ENCODE peak calls at places on chromosomes 4 and X, in ten cellular contexts. One of them, this sample, is unnamed.

GRCh38 chr4:88527787-88528186 is 4.2 kb upstream of the PYURF start:
- DNase-seq in fibroblast of mammary gland: no peak
- DNase-seq in OCI-LY7: no peak
- DNase-seq in left lung: no peak
- DNase-seq in CD8-positive, alpha-beta T cell: no peak
- DNase-seq in upper lobe of right lung: no peak
- DNase-seq in choroid plexus epithelial cell: no peak
- DNase-seq in cardiac muscle cell: no peak
- DNase-seq in prostate gland: no peak
- DNase-seq in uterus: no peak
- DNase-seq in this sample: no peak

GRCh38 chr4:33649015-33649414 is 2595.3 kb downstream of the ARAP2 start:
- DNase-seq in left lung: no peak
- DNase-seq in choroid plexus epithelial cell: peak; percentile 78
- DNase-seq in upper lobe of right lung: no peak
- DNase-seq in fibroblast of mammary gland: peak; percentile 66
- DNase-seq in OCI-LY7: no peak
- DNase-seq in CD8-positive, alpha-beta T cell: no peak
- DNase-seq in prostate gland: no peak
- DNase-seq in cardiac muscle cell: peak; percentile 5
- DNase-seq in uterus: no peak
- DNase-seq in this sample: peak; percentile 57

GRCh38 chr4:145891958-145892357 is 46.7 kb downstream of the ZNF827 start:
- DNase-seq in uterus: no peak
- DNase-seq in choroid plexus epithelial cell: no peak
- DNase-seq in CD8-positive, alpha-beta T cell: no peak
- DNase-seq in prostate gland: no peak
- DNase-seq in upper lobe of right lung: no peak
- DNase-seq in fibroblast of mammary gland: no peak
- DNase-seq in OCI-LY7: no peak
- DNase-seq in left lung: no peak
- DNase-seq in cardiac muscle cell: no peak
- DNase-seq in this sample: no peak

GRCh38 chrX:130902446-130902782 is 595 bp downstream of the ENOX2 start:
- DNase-seq in prostate gland: no peak
- DNase-seq in OCI-LY7: no peak
- DNase-seq in uterus: no peak
- DNase-seq in fibroblast of mammary gland: no peak
- DNase-seq in left lung: no peak
- DNase-seq in upper lobe of right lung: no peak
- DNase-seq in cardiac muscle cell: no peak
- DNase-seq in CD8-positive, alpha-beta T cell: no peak
- DNase-seq in choroid plexus epithelial cell: no peak
- DNase-seq in this sample: no peak

GRCh38 chrX:115410731-115411435 is 121.4 kb downstream of the LUZP4 start:
- DNase-seq in CD8-positive, alpha-beta T cell: no peak
- DNase-seq in choroid plexus epithelial cell: no peak
- DNase-seq in OCI-LY7: no peak
- DNase-seq in fibroblast of mammary gland: no peak
- DNase-seq in left lung: no peak
- DNase-seq in uterus: no peak
- DNase-seq in upper lobe of right lung: no peak
- DNase-seq in cardiac muscle cell: no peak
- DNase-seq in prostate gland: no peak
- DNase-seq in this sample: no peak

GRCh38 chr4:1622956-1623355 is 61.2 kb downstream of the FAM53A start:
- DNase-seq in choroid plexus epithelial cell: no peak
- DNase-seq in upper lobe of right lung: no peak
- DNase-seq in cardiac muscle cell: no peak
- DNase-seq in left lung: no peak
- DNase-seq in CD8-positive, alpha-beta T cell: no peak
- DNase-seq in OCI-LY7: no peak
- DNase-seq in prostate gland: no peak
- DNase-seq in fibroblast of mammary gland: no peak
- DNase-seq in uterus: no peak
- DNase-seq in this sample: no peak

GRCh38 chrX:118666521-118666920 is 60.9 kb upstream of the IL13RA1 start:
- DNase-seq in choroid plexus epithelial cell: peak; percentile 33
- DNase-seq in prostate gland: no peak
- DNase-seq in left lung: no peak
- DNase-seq in uterus: no peak
- DNase-seq in CD8-positive, alpha-beta T cell: no peak
- DNase-seq in OCI-LY7: no peak
- DNase-seq in upper lobe of right lung: no peak
- DNase-seq in cardiac muscle cell: no peak
- DNase-seq in fibroblast of mammary gland: peak; percentile 11
- DNase-seq in this sample: peak; percentile 9

GRCh38 chr4:162891788-162892707 is 274.6 kb downstream of the NAF1 start:
- DNase-seq in upper lobe of right lung: no peak
- DNase-seq in uterus: no peak
- DNase-seq in OCI-LY7: peak; percentile 7
- DNase-seq in cardiac muscle cell: no peak
- DNase-seq in fibroblast of mammary gland: no peak
- DNase-seq in prostate gland: no peak
- DNase-seq in choroid plexus epithelial cell: peak; percentile 44
- DNase-seq in left lung: no peak
- DNase-seq in CD8-positive, alpha-beta T cell: no peak
- DNase-seq in this sample: no peak

GRCh38 chrX:13345037-13345436 is 25.2 kb upstream of the ATXN3L start:
- DNase-seq in left lung: no peak
- DNase-seq in cardiac muscle cell: no peak
- DNase-seq in fibroblast of mammary gland: no peak
- DNase-seq in upper lobe of right lung: no peak
- DNase-seq in CD8-positive, alpha-beta T cell: no peak
- DNase-seq in OCI-LY7: peak; percentile 72
- DNase-seq in choroid plexus epithelial cell: no peak
- DNase-seq in uterus: no peak
- DNase-seq in prostate gland: no peak
- DNase-seq in this sample: no peak

GRCh38 chrX:56728321-56728720 is 722 bp upstream of the NBDY start:
- DNase-seq in uterus: no peak
- DNase-seq in upper lobe of right lung: no peak
- DNase-seq in fibroblast of mammary gland: peak; percentile 18
- DNase-seq in prostate gland: no peak
- DNase-seq in cardiac muscle cell: peak; percentile 3
- DNase-seq in OCI-LY7: peak; percentile 38
- DNase-seq in choroid plexus epithelial cell: peak; percentile 34
- DNase-seq in CD8-positive, alpha-beta T cell: no peak
- DNase-seq in left lung: no peak
- DNase-seq in this sample: peak; percentile 30

GRCh38 chrX:15055146-15055930 is 182.1 kb downstream of the MOSPD2 start:
- DNase-seq in upper lobe of right lung: no peak
- DNase-seq in left lung: no peak
- DNase-seq in prostate gland: no peak
- DNase-seq in uterus: no peak
- DNase-seq in choroid plexus epithelial cell: peak; percentile 2
- DNase-seq in fibroblast of mammary gland: no peak
- DNase-seq in OCI-LY7: no peak
- DNase-seq in cardiac muscle cell: no peak
- DNase-seq in CD8-positive, alpha-beta T cell: no peak
- DNase-seq in this sample: no peak

GRCh38 chr4:1463927-1464540 is 57.8 kb upstream of the NKX1-1 start:
- DNase-seq in uterus: peak; percentile 2
- DNase-seq in prostate gland: no peak
- DNase-seq in cardiac muscle cell: no peak
- DNase-seq in left lung: no peak
- DNase-seq in choroid plexus epithelial cell: no peak
- DNase-seq in upper lobe of right lung: peak; percentile 33
- DNase-seq in fibroblast of mammary gland: no peak
- DNase-seq in OCI-LY7: no peak
- DNase-seq in CD8-positive, alpha-beta T cell: no peak
- DNase-seq in this sample: no peak

GRCh38 chr4:54276633-54277426 is 47.7 kb downstream of the PDGFRA start:
- DNase-seq in upper lobe of right lung: no peak
- DNase-seq in choroid plexus epithelial cell: no peak
- DNase-seq in prostate gland: no peak
- DNase-seq in cardiac muscle cell: no peak
- DNase-seq in fibroblast of mammary gland: no peak
- DNase-seq in left lung: no peak
- DNase-seq in CD8-positive, alpha-beta T cell: no peak
- DNase-seq in uterus: no peak
- DNase-seq in OCI-LY7: no peak
- DNase-seq in this sample: no peak

GRCh38 chr4:74174941-74175340 is 17.0 kb downstream of the MTHFD2L start:
- DNase-seq in uterus: no peak
- DNase-seq in upper lobe of right lung: no peak
- DNase-seq in prostate gland: no peak
- DNase-seq in fibroblast of mammary gland: no peak
- DNase-seq in CD8-positive, alpha-beta T cell: no peak
- DNase-seq in left lung: no peak
- DNase-seq in cardiac muscle cell: no peak
- DNase-seq in OCI-LY7: no peak
- DNase-seq in choroid plexus epithelial cell: no peak
- DNase-seq in this sample: no peak

GRCh38 chr4:131603705-131604104 is 1545.4 kb upstream of the PCDH10 start:
- DNase-seq in left lung: no peak
- DNase-seq in CD8-positive, alpha-beta T cell: no peak
- DNase-seq in cardiac muscle cell: no peak
- DNase-seq in OCI-LY7: no peak
- DNase-seq in fibroblast of mammary gland: no peak
- DNase-seq in prostate gland: no peak
- DNase-seq in choroid plexus epithelial cell: no peak
- DNase-seq in upper lobe of right lung: no peak
- DNase-seq in uterus: no peak
- DNase-seq in this sample: no peak

GRCh38 chr4:141179474-141180026 is 41.1 kb upstream of the ZNF330 start:
- DNase-seq in choroid plexus epithelial cell: no peak
- DNase-seq in CD8-positive, alpha-beta T cell: no peak
- DNase-seq in uterus: no peak
- DNase-seq in upper lobe of right lung: no peak
- DNase-seq in left lung: no peak
- DNase-seq in prostate gland: no peak
- DNase-seq in fibroblast of mammary gland: no peak
- DNase-seq in OCI-LY7: no peak
- DNase-seq in cardiac muscle cell: no peak
- DNase-seq in this sample: no peak

DNA sequence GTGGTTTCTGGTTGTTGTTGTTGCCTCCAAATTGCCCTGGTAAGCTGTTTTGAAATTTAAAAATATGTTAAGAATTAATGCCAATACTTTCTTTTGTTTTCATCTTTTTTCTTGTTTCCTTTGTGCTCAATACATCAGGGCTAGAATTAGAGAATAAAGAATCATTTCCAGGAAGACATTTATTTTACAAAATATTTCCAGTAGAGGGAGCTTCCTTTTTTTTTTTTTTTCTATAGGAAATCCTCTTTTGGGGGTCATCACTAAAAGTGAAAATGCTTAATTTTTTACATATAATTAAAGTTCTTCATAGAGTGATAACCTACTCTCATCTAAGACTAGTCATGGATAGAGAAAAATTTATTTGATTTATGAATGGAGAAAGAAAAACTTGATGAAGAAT is 2.4 kb downstream of the GLRA3 start:
- DNase-seq in cardiac muscle cell: no peak
- DNase-seq in left lung: no peak
- DNase-seq in choroid plexus epithelial cell: no peak
- DNase-seq in CD8-positive, alpha-beta T cell: no peak
- DNase-seq in OCI-LY7: no peak
- DNase-seq in prostate gland: no peak
- DNase-seq in fibroblast of mammary gland: no peak
- DNase-seq in upper lobe of right lung: no peak
- DNase-seq in uterus: no peak
- DNase-seq in this sample: no peak
- TF ChIP-seq CTCF in cardiac muscle cell: no peak
- TF ChIP-seq CTCF in left lung: no peak
- TF ChIP-seq CTCF in choroid plexus epithelial cell: peak; percentile 11
- TF ChIP-seq CTCF in CD8-positive, alpha-beta T cell: no peak
- TF ChIP-seq CTCF in OCI-LY7: peak; percentile 73
- TF ChIP-seq CTCF in prostate gland: no peak
- TF ChIP-seq CTCF in fibroblast of mammary gland: no peak
- TF ChIP-seq CTCF in upper lobe of right lung: no peak
- TF ChIP-seq CTCF in uterus: no peak
- TF ChIP-seq CTCF in this sample: no peak

GRCh38 chr4:169332595-169332994 is 61.8 kb upstream of the SH3RF1 start:
- DNase-seq in uterus: no peak
- DNase-seq in fibroblast of mammary gland: no peak
- DNase-seq in choroid plexus epithelial cell: no peak
- DNase-seq in cardiac muscle cell: no peak
- DNase-seq in OCI-LY7: no peak
- DNase-seq in prostate gland: no peak
- DNase-seq in upper lobe of right lung: no peak
- DNase-seq in left lung: no peak
- DNase-seq in CD8-positive, alpha-beta T cell: no peak
- DNase-seq in this sample: no peak
- H3K4me3 ChIP-seq in uterus: no peak overlapping the region
- H3K4me3 ChIP-seq in fibroblast of mammary gland: no peak overlapping the region
- H3K4me3 ChIP-seq in choroid plexus epithelial cell: no peak overlapping the region
- H3K4me3 ChIP-seq in cardiac muscle cell: no peak overlapping the region
- H3K4me3 ChIP-seq in OCI-LY7: no peak overlapping the region
- H3K4me3 ChIP-seq in prostate gland: no peak overlapping the region
- H3K4me3 ChIP-seq in upper lobe of right lung: no peak overlapping the region
- H3K4me3 ChIP-seq in left lung: no peak overlapping the region
- H3K4me3 ChIP-seq in CD8-positive, alpha-beta T cell: no peak overlapping the region
- H3K4me3 ChIP-seq in this sample: no peak overlapping the region

GRCh38 chr4:130568746-130569145 is 1472.8 kb downstream of the C4orf33 start:
- DNase-seq in OCI-LY7: peak; percentile 21
- DNase-seq in upper lobe of right lung: no peak
- DNase-seq in choroid plexus epithelial cell: no peak
- DNase-seq in uterus: no peak
- DNase-seq in cardiac muscle cell: no peak
- DNase-seq in CD8-positive, alpha-beta T cell: no peak
- DNase-seq in prostate gland: no peak
- DNase-seq in left lung: no peak
- DNase-seq in fibroblast of mammary gland: no peak
- DNase-seq in this sample: no peak

GRCh38 chr4:130563891-130564418 is 1468.0 kb downstream of the C4orf33 start:
- DNase-seq in choroid plexus epithelial cell: no peak
- DNase-seq in left lung: no peak
- DNase-seq in cardiac muscle cell: no peak
- DNase-seq in OCI-LY7: no peak
- DNase-seq in fibroblast of mammary gland: no peak
- DNase-seq in uterus: no peak
- DNase-seq in CD8-positive, alpha-beta T cell: no peak
- DNase-seq in prostate gland: no peak
- DNase-seq in upper lobe of right lung: no peak
- DNase-seq in this sample: no peak

GRCh38 chr4:130559268-130559667 is 1463.3 kb downstream of the C4orf33 start:
- DNase-seq in upper lobe of right lung: no peak
- DNase-seq in cardiac muscle cell: no peak
- DNase-seq in CD8-positive, alpha-beta T cell: no peak
- DNase-seq in fibroblast of mammary gland: no peak
- DNase-seq in OCI-LY7: no peak
- DNase-seq in left lung: no peak
- DNase-seq in choroid plexus epithelial cell: no peak
- DNase-seq in prostate gland: no peak
- DNase-seq in uterus: no peak
- DNase-seq in this sample: no peak

GRCh38 chr4:130563185-130563890 is 1467.4 kb downstream of the C4orf33 start:
- DNase-seq in choroid plexus epithelial cell: peak; percentile 73
- DNase-seq in CD8-positive, alpha-beta T cell: no peak
- DNase-seq in prostate gland: no peak
- DNase-seq in left lung: peak; percentile 33
- DNase-seq in fibroblast of mammary gland: peak; percentile 82
- DNase-seq in cardiac muscle cell: peak; percentile 42
- DNase-seq in OCI-LY7: no peak
- DNase-seq in upper lobe of right lung: peak; percentile 62
- DNase-seq in uterus: peak; percentile 21
- DNase-seq in this sample: peak; percentile 86
- TF ChIP-seq CTCF in choroid plexus epithelial cell: peak; percentile 83
- TF ChIP-seq CTCF in CD8-positive, alpha-beta T cell: no peak
- TF ChIP-seq CTCF in prostate gland: no peak
- TF ChIP-seq CTCF in left lung: no peak
- TF ChIP-seq CTCF in fibroblast of mammary gland: peak; percentile 64
- TF ChIP-seq CTCF in cardiac muscle cell: peak; percentile 73
- TF ChIP-seq CTCF in OCI-LY7: peak; percentile 37
- TF ChIP-seq CTCF in upper lobe of right lung: peak; percentile 34
- TF ChIP-seq CTCF in uterus: no peak
- TF ChIP-seq CTCF in this sample: peak; percentile 83

GRCh38 chr4:158169931-158170690 is 2.7 kb downstream of the GASK1B start:
- DNase-seq in prostate gland: no peak
- DNase-seq in cardiac muscle cell: no peak
- DNase-seq in left lung: no peak
- DNase-seq in uterus: no peak
- DNase-seq in CD8-positive, alpha-beta T cell: no peak
- DNase-seq in fibroblast of mammary gland: peak; percentile 53
- DNase-seq in choroid plexus epithelial cell: peak; percentile 55
- DNase-seq in OCI-LY7: no peak
- DNase-seq in upper lobe of right lung: no peak
- DNase-seq in this sample: peak; percentile 75
- H3K4me3 ChIP-seq in prostate gland: peak overlapping the region; percentile 39
- H3K4me3 ChIP-seq in cardiac muscle cell: no peak overlapping the region
- H3K4me3 ChIP-seq in left lung: peak overlapping the region; percentile 53
- H3K4me3 ChIP-seq in uterus: peak overlapping the region; percentile 60
- H3K4me3 ChIP-seq in CD8-positive, alpha-beta T cell: no peak overlapping the region
- H3K4me3 ChIP-seq in fibroblast of mammary gland: peak overlapping the region; percentile 77
- H3K4me3 ChIP-seq in choroid plexus epithelial cell: peak overlapping the region; percentile 59
- H3K4me3 ChIP-seq in OCI-LY7: no peak overlapping the region
- H3K4me3 ChIP-seq in upper lobe of right lung: peak overlapping the region; percentile 52
- H3K4me3 ChIP-seq in this sample: peak overlapping the region; percentile 73